ENCODE peak calls at places on chromosomes 7 and 10, in seven cellular contexts. M is ascending aorta, A is fibroblast of pulmonary artery, J is tibial nerve, H is bronchial epithelial cell, E is Panc1, Z is glutamatergic neuron. X is an unnamed sample.

GRCh38 chr7:17408904-17409290 is 110.4 kb downstream of the AHR start:
- DNase-seq in M (no peak), A (no peak), J (no peak), H (no peak), E (no peak), Z (no peak), X (no peak)

GRCh38 chr10:72238392-72239175 is 22.5 kb upstream of the ASCC1 start:
- DNase-seq in M (no peak), A (no peak), J (no peak), H (no peak), E (no peak), Z (no peak), X (no peak)

GRCh38 chr7:134018321-134018720 is 108.8 kb upstream of the LRGUK start:
- DNase-seq in M (no peak), A (no peak), J (no peak), H (no peak), E (no peak), Z (no peak), X (no peak)

GRCh38 chr7:99794585-99795502 is 10.9 kb upstream of the CYP3A4 start:
- DNase-seq in M (no peak), A (peak), J (no peak), H (no peak), E (no peak), Z (no peak), X (no peak)

GRCh38 chr10:30368065-30368718 is 19.1 kb upstream of the MTPAP start:
- DNase-seq in M (peak), A (peak), J (no peak), H (peak), E (no peak), Z (no peak), X (no peak)

GRCh38 chr7:23276381-23276780 is 22.8 kb upstream of the MALSU1 start:
- DNase-seq in M (no peak), A (peak), J (no peak), H (no peak), E (no peak), Z (no peak), X (peak)

GRCh38 chr10:109894516-109894915 is 28.8 kb downstream of the XPNPEP1 start:
- DNase-seq in M (peak), A (peak), J (peak), H (peak), E (no peak), Z (no peak), X (no peak)

GRCh38 chr10:6202098-6202683 is 541 bp upstream of the PFKFB3 start:
- DNase-seq in M (peak), A (no peak), J (no peak), H (no peak), E (no peak), Z (no peak), X (peak)

GRCh38 chr10:67664936-67665335 is 31.1 kb downstream of the CTNNA3 start:
- DNase-seq in M (no peak), A (peak), J (no peak), H (no peak), E (no peak), Z (no peak), X (no peak)

GRCh38 chr7:99380032-99380822 is 5.7 kb downstream of the ARPC1B start:
- DNase-seq in M (no peak), A (peak), J (peak), H (no peak), E (no peak), Z (no peak), X (no peak)

GRCh38 chr10:65903620-65904019 is 1022.2 kb upstream of the LRRTM3 start:
- DNase-seq in M (no peak), A (no peak), J (no peak), H (no peak), E (no peak), Z (no peak), X (no peak)

GRCh38 chr7:132536646-132537395 is 39.4 kb downstream of the PLXNA4 start:
- DNase-seq in M (no peak), A (peak), J (no peak), H (no peak), E (no peak), Z (no peak), X (no peak)

GRCh38 chr10:62056660-62057059 is 155.2 kb downstream of the ARID5B start:
- DNase-seq in M (no peak), A (peak), J (no peak), H (no peak), E (no peak), Z (no peak), X (no peak)

GRCh38 chr10:31028076-31028475 is 3.6 kb downstream of the ZNF438 start:
- DNase-seq in M (no peak), A (peak), J (peak), H (peak), E (no peak), Z (no peak), X (no peak)

GRCh38 chr10:132408823-132409666 is 12.0 kb downstream of the PWWP2B start:
- DNase-seq in M (no peak), A (no peak), J (no peak), H (no peak), E (no peak), Z (no peak), X (no peak)

GRCh38 chr10:42990721-42991441 is 86.0 kb upstream of the RET start:
- DNase-seq in M (no peak), A (no peak), J (no peak), H (no peak), E (no peak), Z (no peak), X (no peak)

GRCh38 chr10:19629559-19629958 is 186.7 kb upstream of the PLXDC2 start:
- DNase-seq in M (peak), A (peak), J (peak), H (no peak), E (no peak), Z (no peak), X (no peak)

GRCh38 chr7:27759491-27759890 is 19.5 kb downstream of the TAX1BP1 start:
- DNase-seq in M (no peak), A (no peak), J (no peak), H (no peak), E (no peak), Z (no peak), X (no peak)

GRCh38 chr7:140059288-140060242 is 3.2 kb downstream of the PARP12 start:
- DNase-seq in M (peak), A (peak), J (no peak), H (peak), E (peak), Z (no peak), X (no peak)

GRCh38 chr7:103937680-103938079 is 51.8 kb downstream of the RELN start:
- DNase-seq in M (no peak), A (no peak), J (no peak), H (no peak), E (no peak), Z (no peak), X (no peak)

GRCh38 chr10:36463390-36463789 is 662.0 kb upstream of the ANKRD30A start:
- DNase-seq in M (no peak), A (no peak), J (no peak), H (no peak), E (no peak), Z (no peak), X (no peak)

GRCh38 chr10:29668628-29669027 is 33.9 kb upstream of the SVIL start:
- DNase-seq in M (no peak), A (peak), J (no peak), H (peak), E (no peak), Z (no peak), X (no peak)

GRCh38 chr7:45937301-45937700 is 16.2 kb upstream of the IGFBP3 start:
- DNase-seq in M (no peak), A (no peak), J (no peak), H (peak), E (no peak), Z (no peak), X (no peak)

GRCh38 chr7:114047889-114048288 is 129.1 kb upstream of the PPP1R3A start:
- DNase-seq in M (no peak), A (peak), J (no peak), H (peak), E (peak), Z (no peak), X (no peak)

GRCh38 chr7:85001493-85002345 is 185.1 kb downstream of the SEMA3D start:
- DNase-seq in M (no peak), A (peak), J (no peak), H (no peak), E (no peak), Z (no peak), X (no peak)

GRCh38 chr7:44383566-44383965 is 58.2 kb upstream of the CAMK2B start:
- DNase-seq in M (peak), A (peak), J (no peak), H (no peak), E (no peak), Z (no peak), X (no peak)

GRCh38 chr7:12979181-12979580 is 291.7 kb downstream of the ARL4A start:
- DNase-seq in M (no peak), A (no peak), J (no peak), H (no peak), E (no peak), Z (no peak), X (no peak)

GRCh38 chr7:30731619-30732018 is 20.3 kb upstream of the INMT start:
- DNase-seq in M (no peak), A (no peak), J (no peak), H (no peak), E (no peak), Z (peak), X (no peak)

GRCh38 chr10:84401838-84402611 is 73.6 kb downstream of the CCSER2 start:
- DNase-seq in M (no peak), A (no peak), J (no peak), H (peak), E (no peak), Z (no peak), X (no peak)
- TF ChIP-seq CTCF in M (no peak), A (no peak), J (no peak), H (no peak), E (no peak), Z (no peak), X (no peak)

GRCh38 chr10:33223326-33224014 is 111.0 kb downstream of the NRP1 start:
- DNase-seq in M (no peak), A (no peak), J (no peak), H (no peak), E (no peak), Z (no peak), X (no peak)
- TF ChIP-seq CTCF in M (no peak), A (no peak), J (no peak), H (no peak), E (no peak), Z (no peak), X (no peak)

DNA sequence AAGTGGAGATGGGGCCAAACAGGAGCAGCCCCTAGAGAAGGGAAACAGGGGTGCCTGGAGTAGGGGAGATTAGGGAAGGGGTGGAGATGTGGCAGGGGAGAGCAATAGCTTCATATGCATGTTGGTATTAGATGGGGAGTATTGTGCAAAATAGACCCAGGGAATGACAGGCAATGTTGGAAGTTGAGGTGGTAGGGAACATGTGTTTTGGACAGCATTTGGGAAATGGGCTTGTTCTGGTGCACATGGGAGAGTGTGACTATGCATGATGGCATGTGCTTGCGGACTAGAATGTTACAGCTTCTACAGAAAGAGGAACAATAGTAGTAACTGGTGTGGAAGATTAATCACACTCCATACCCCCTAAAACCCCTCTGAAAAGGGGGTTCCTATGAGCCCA is 10.4 kb downstream of the PAX2 start:
- DNase-seq in M (no peak), A (no peak), J (no peak), H (no peak), E (no peak), Z (no peak), X (no peak)
- TF ChIP-seq CTCF in M (no peak), A (no peak), J (no peak), H (no peak), E (no peak), Z (no peak), X (no peak)

GRCh38 chr10:93678386-93678785 is 24.0 kb downstream of the FRA10AC1 start:
- DNase-seq in M (no peak), A (no peak), J (no peak), H (no peak), E (no peak), Z (no peak), X (no peak)

GRCh38 chr10:93678805-93679587 is 23.4 kb downstream of the FRA10AC1 start:
- DNase-seq in M (no peak), A (no peak), J (no peak), H (no peak), E (no peak), Z (no peak), X (no peak)

DNA sequence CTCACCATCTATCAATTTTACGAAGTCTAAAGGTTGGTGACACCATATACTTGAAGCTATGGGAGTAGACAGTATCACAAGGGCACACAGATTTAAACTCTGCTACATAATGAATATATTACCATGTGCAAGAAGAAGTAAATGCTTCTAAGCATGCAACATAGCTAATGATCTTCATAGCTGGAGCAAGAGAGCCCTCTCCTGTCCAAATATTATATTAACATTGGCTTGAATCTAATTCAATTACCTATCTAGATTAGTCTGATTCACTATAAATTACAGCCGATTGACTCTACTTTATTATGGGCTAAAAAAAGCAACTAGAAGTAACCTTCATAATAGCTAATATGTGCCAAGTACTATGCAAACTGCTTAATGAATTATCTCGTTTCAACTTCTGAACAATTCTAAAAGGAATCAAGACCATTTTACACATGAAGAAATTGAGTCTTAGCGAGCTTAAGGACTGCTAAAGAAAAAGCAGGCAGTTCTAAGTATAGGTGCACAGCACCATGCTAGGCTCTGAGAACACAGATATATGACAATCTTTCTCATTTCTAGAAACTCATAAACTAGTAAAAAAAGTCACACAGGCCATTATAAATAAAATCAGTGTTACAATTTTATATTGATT is 21.9 kb downstream of the FRA10AC1 start:
- DNase-seq in M (no peak), A (peak), J (no peak), H (peak), E (peak), Z (no peak), X (no peak)
- TF ChIP-seq CTCF in M (peak), A (peak), J (peak), H (peak), E (peak), Z (peak), X (no peak)

GRCh38 chr10:99433378-99434020 is 3.1 kb upstream of the GOT1 start:
- DNase-seq in M (no peak), A (no peak), J (no peak), H (peak), E (no peak), Z (no peak), X (no peak)
- TF ChIP-seq CTCF in M (no peak), A (peak), J (no peak), H (peak), E (peak), Z (no peak), X (no peak)

GRCh38 chr7:98265841-98266271 is 13.8 kb upstream of the TECPR1 start:
- DNase-seq in M (no peak), A (peak), J (no peak), H (no peak), E (no peak), Z (no peak), X (no peak)

GRCh38 chr7:98266840-98267239 is 14.6 kb upstream of the BRI3 start:
- DNase-seq in M (no peak), A (peak), J (no peak), H (no peak), E (no peak), Z (no peak), X (no peak)

DNA sequence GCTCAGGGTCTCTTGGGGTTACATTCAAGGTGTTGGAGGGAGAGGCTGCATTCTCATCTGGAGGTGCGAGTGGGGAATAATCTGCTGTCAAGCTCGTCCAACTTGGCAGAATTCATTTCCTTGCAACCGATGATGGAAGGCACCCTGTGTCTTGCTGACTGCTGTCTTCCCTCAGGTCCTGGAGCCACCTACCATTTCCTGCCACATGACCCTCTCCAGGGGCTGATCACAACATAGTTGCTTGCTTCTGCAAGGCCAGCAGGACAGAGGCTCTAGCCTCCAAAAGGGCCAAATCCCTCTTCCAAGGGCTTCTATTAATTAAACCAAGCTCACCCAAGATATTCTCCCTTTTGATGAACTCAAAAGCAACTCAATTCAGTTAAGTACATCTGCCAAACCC is 14.2 kb upstream of the BRI3 start:
- DNase-seq in M (no peak), A (no peak), J (no peak), H (no peak), E (no peak), Z (no peak), X (no peak)
- TF ChIP-seq CTCF in M (no peak), A (no peak), J (no peak), H (no peak), E (no peak), Z (no peak), X (no peak)

GRCh38 chr10:80900661-80901060 is 363.0 kb downstream of the SH2D4B start:
- DNase-seq in M (no peak), A (no peak), J (no peak), H (peak), E (no peak), Z (no peak), X (no peak)
- TF ChIP-seq CTCF in M (no peak), A (no peak), J (no peak), H (no peak), E (no peak), Z (no peak), X (no peak)